ENCODE peak calls at places on chromosomes 7 and 10, in nine cellular contexts. U is stimulated activated effector memory CD8-positive, alpha-beta T cell treated with anti-CD3 and anti-CD28 coated beads, Interleukin-12 subunit alpha, Interleukin-12 subunit beta, amount 100 ng/mL, for 72 hours; N is caudate nucleus; T is lower leg skin; J is kidney; G is fibroblast of lung; Z is ovary; I is memory B cell; V is stimulated activated CD8-positive, alpha-beta memory T cell treated with anti-CD3 and anti-CD28 coated beads, Interleukin-4, amount 100 ng/mL, for 1 hour. K is an unnamed sample.
A peak's percentile ranks its signal among the peaks of the same experiment; 100 is the strongest.

GRCh38 chr7:50353894-50354595 is 49.5 kb downstream of the IKZF1 start:
- DNase-seq in T (no peak), Z (no peak), G (no peak), V (no peak), J (no peak), I (no peak), N (no peak), U (no peak), K (no peak)

GRCh38 chr10:20110435-20111119 is 294.3 kb downstream of the PLXDC2 start:
- DNase-seq in Z (no peak), J (peak; percentile 50), N (peak; percentile 11), I (no peak), U (no peak), V (no peak), G (no peak), T (no peak), K (no peak)

GRCh38 chr7:149599636-149600206 is 102.1 kb upstream of the ZNF746 start:
- DNase-seq in V (no peak), N (no peak), Z (no peak), I (peak; percentile 34), U (no peak), G (no peak), T (peak; percentile 53), J (no peak), K (no peak)

GRCh38 chr7:17849504-17849903 is 90.8 kb downstream of the SNX13 start:
- DNase-seq in V (no peak), I (no peak), J (no peak), T (no peak), U (no peak), N (no peak), G (peak; percentile 25), Z (no peak), K (no peak)

GRCh38 chr10:58016614-58017013 is 251.1 kb downstream of the IPMK start:
- DNase-seq in U (no peak), I (no peak), T (no peak), G (no peak), V (no peak), J (no peak), Z (no peak), N (no peak), K (no peak)

GRCh38 chr7:158802535-158803199 is 26.6 kb downstream of the ESYT2 start:
- DNase-seq in T (no peak), G (peak; percentile 59), J (no peak), Z (no peak), N (no peak), I (no peak), V (no peak), U (no peak), K (no peak)

GRCh38 chr10:132849546-132850031 is 63.6 kb upstream of the NKX6-2 start:
- DNase-seq in N (no peak), G (no peak), I (no peak), U (no peak), Z (no peak), V (no peak), T (peak; percentile 78), J (peak; percentile 54), K (no peak)

GRCh38 chr10:88879754-88880286 is at the start of gene STAMBPL1:
- DNase-seq in U (peak; percentile 61), V (peak; percentile 62), T (peak; percentile 92), N (peak; percentile 64), I (no peak), G (peak; percentile 39), Z (no peak), J (no peak), K (no peak)

GRCh38 chr10:59900044-59900727 is 6.2 kb downstream of the CCDC6 start:
- DNase-seq in T (no peak), G (no peak), N (no peak), V (no peak), Z (no peak), I (peak; percentile 41), U (no peak), J (no peak), K (no peak)